ENCODE peak calls at places on chromosome 11, in eight cellular contexts. One of them, this sample, is unnamed.

GRCh38 chr11:69573751-69574382 is 67.1 kb upstream of the CCND1 start:
- DNase-seq in activated CD4-positive, alpha-beta T cell treated with anti-CD3 and anti-CD28 coated beads, Interleukin-2, amount 50 U/mL, for 1 hour: no peak
- DNase-seq in NCI-H774: no peak
- DNase-seq in A549: no peak
- DNase-seq in activated CD8-positive, alpha-beta memory T cell treated with anti-CD3 and anti-CD28 coated beads, Interleukin-2, amount 50 U/mL, for 4 hours: no peak
- DNase-seq in thoracic aorta: no peak
- DNase-seq in AG09309: no peak
- DNase-seq in NCI-H1105 treated with DMSO at 0.1 percent for 48 hours: no peak
- DNase-seq in this sample: no peak

GRCh38 chr11:19474954-19475811 is 234.4 kb upstream of the E2F8 start:
- DNase-seq in thoracic aorta: no peak
- DNase-seq in activated CD4-positive, alpha-beta T cell treated with anti-CD3 and anti-CD28 coated beads, Interleukin-2, amount 50 U/mL, for 1 hour: no peak
- DNase-seq in AG09309: no peak
- DNase-seq in NCI-H774: peak
- DNase-seq in activated CD8-positive, alpha-beta memory T cell treated with anti-CD3 and anti-CD28 coated beads, Interleukin-2, amount 50 U/mL, for 4 hours: no peak
- DNase-seq in A549: no peak
- DNase-seq in NCI-H1105 treated with DMSO at 0.1 percent for 48 hours: no peak
- DNase-seq in this sample: peak

GRCh38 chr11:3836903-3837302 is 3.9 kb downstream of the RHOG start:
- DNase-seq in AG09309: no peak
- DNase-seq in activated CD8-positive, alpha-beta memory T cell treated with anti-CD3 and anti-CD28 coated beads, Interleukin-2, amount 50 U/mL, for 4 hours: peak
- DNase-seq in activated CD4-positive, alpha-beta T cell treated with anti-CD3 and anti-CD28 coated beads, Interleukin-2, amount 50 U/mL, for 1 hour: peak
- DNase-seq in NCI-H1105 treated with DMSO at 0.1 percent for 48 hours: no peak
- DNase-seq in A549: no peak
- DNase-seq in thoracic aorta: no peak
- DNase-seq in NCI-H774: no peak
- DNase-seq in this sample: no peak

GRCh38 chr11:30561691-30562412 is 24.3 kb downstream of the MPPED2 start:
- DNase-seq in activated CD8-positive, alpha-beta memory T cell treated with anti-CD3 and anti-CD28 coated beads, Interleukin-2, amount 50 U/mL, for 4 hours: no peak
- DNase-seq in A549: no peak
- DNase-seq in activated CD4-positive, alpha-beta T cell treated with anti-CD3 and anti-CD28 coated beads, Interleukin-2, amount 50 U/mL, for 1 hour: no peak
- DNase-seq in AG09309: no peak
- DNase-seq in thoracic aorta: no peak
- DNase-seq in NCI-H774: no peak
- DNase-seq in NCI-H1105 treated with DMSO at 0.1 percent for 48 hours: no peak
- DNase-seq in this sample: no peak

GRCh38 chr11:31499576-31500178 is 9.7 kb downstream of the IMMP1L start:
- DNase-seq in NCI-H1105 treated with DMSO at 0.1 percent for 48 hours: no peak
- DNase-seq in A549: no peak
- DNase-seq in activated CD8-positive, alpha-beta memory T cell treated with anti-CD3 and anti-CD28 coated beads, Interleukin-2, amount 50 U/mL, for 4 hours: no peak
- DNase-seq in activated CD4-positive, alpha-beta T cell treated with anti-CD3 and anti-CD28 coated beads, Interleukin-2, amount 50 U/mL, for 1 hour: no peak
- DNase-seq in thoracic aorta: no peak
- DNase-seq in AG09309: no peak
- DNase-seq in NCI-H774: no peak
- DNase-seq in this sample: no peak

GRCh38 chr11:34052608-34053160 is 1.2 kb downstream of the CAPRIN1 start:
- DNase-seq in AG09309: no peak
- DNase-seq in thoracic aorta: no peak
- DNase-seq in NCI-H774: no peak
- DNase-seq in A549: no peak
- DNase-seq in NCI-H1105 treated with DMSO at 0.1 percent for 48 hours: no peak
- DNase-seq in activated CD4-positive, alpha-beta T cell treated with anti-CD3 and anti-CD28 coated beads, Interleukin-2, amount 50 U/mL, for 1 hour: no peak
- DNase-seq in activated CD8-positive, alpha-beta memory T cell treated with anti-CD3 and anti-CD28 coated beads, Interleukin-2, amount 50 U/mL, for 4 hours: peak
- DNase-seq in this sample: peak

GRCh38 chr11:19345848-19346681 is 105.3 kb upstream of the E2F8 start:
- DNase-seq in activated CD4-positive, alpha-beta T cell treated with anti-CD3 and anti-CD28 coated beads, Interleukin-2, amount 50 U/mL, for 1 hour: no peak
- DNase-seq in activated CD8-positive, alpha-beta memory T cell treated with anti-CD3 and anti-CD28 coated beads, Interleukin-2, amount 50 U/mL, for 4 hours: no peak
- DNase-seq in NCI-H1105 treated with DMSO at 0.1 percent for 48 hours: peak
- DNase-seq in AG09309: no peak
- DNase-seq in NCI-H774: no peak
- DNase-seq in A549: peak
- DNase-seq in thoracic aorta: no peak
- DNase-seq in this sample: no peak

GRCh38 chr11:73957654-73958361 is 7.0 kb downstream of the DNAJB13 start:
- DNase-seq in activated CD4-positive, alpha-beta T cell treated with anti-CD3 and anti-CD28 coated beads, Interleukin-2, amount 50 U/mL, for 1 hour: no peak
- DNase-seq in activated CD8-positive, alpha-beta memory T cell treated with anti-CD3 and anti-CD28 coated beads, Interleukin-2, amount 50 U/mL, for 4 hours: no peak
- DNase-seq in AG09309: no peak
- DNase-seq in NCI-H1105 treated with DMSO at 0.1 percent for 48 hours: no peak
- DNase-seq in thoracic aorta: no peak
- DNase-seq in NCI-H774: no peak
- DNase-seq in A549: no peak
- DNase-seq in this sample: no peak

GRCh38 chr11:74171630-74172465 is 759 bp downstream of the PPME1 start:
- DNase-seq in A549: no peak
- DNase-seq in AG09309: no peak
- DNase-seq in activated CD8-positive, alpha-beta memory T cell treated with anti-CD3 and anti-CD28 coated beads, Interleukin-2, amount 50 U/mL, for 4 hours: no peak
- DNase-seq in thoracic aorta: no peak
- DNase-seq in NCI-H1105 treated with DMSO at 0.1 percent for 48 hours: no peak
- DNase-seq in NCI-H774: no peak
- DNase-seq in activated CD4-positive, alpha-beta T cell treated with anti-CD3 and anti-CD28 coated beads, Interleukin-2, amount 50 U/mL, for 1 hour: no peak
- DNase-seq in this sample: peak

GRCh38 chr11:34274712-34275398 is 83.0 kb downstream of the ABTB2 start:
- DNase-seq in activated CD4-positive, alpha-beta T cell treated with anti-CD3 and anti-CD28 coated beads, Interleukin-2, amount 50 U/mL, for 1 hour: no peak
- DNase-seq in thoracic aorta: peak
- DNase-seq in AG09309: peak
- DNase-seq in A549: peak
- DNase-seq in NCI-H774: no peak
- DNase-seq in NCI-H1105 treated with DMSO at 0.1 percent for 48 hours: no peak
- DNase-seq in activated CD8-positive, alpha-beta memory T cell treated with anti-CD3 and anti-CD28 coated beads, Interleukin-2, amount 50 U/mL, for 4 hours: no peak
- DNase-seq in this sample: peak

This sample was measured in SJCRH30.